ENCODE peak calls at places on chromosomes 16 and 17, in ten cellular contexts. Z is GM23338; T is effector memory CD4-positive, alpha-beta T cell; U is pancreas; H is AG09309; L is CD8-positive, alpha-beta memory T cell; E is SK-N-SH; C is CD4-positive, alpha-beta memory T cell; N is right lobe of liver; R is psoas muscle. G is an unnamed sample.
A peak's percentile ranks its signal among the peaks of the same experiment; 100 is the strongest.

GRCh38 chr17:20944014-20944905 is 98.6 kb downstream of the USP22 start:
- DNase-seq in H (no peak), L (no peak), E (no peak), T (no peak), Z (peak; percentile 87), C (peak; percentile 8), U (peak; percentile 94), N (peak; percentile 84), R (no peak), G (no peak)

GRCh38 chr17:6525111-6525510 is 31.2 kb downstream of the PITPNM3 start:
- DNase-seq in L (no peak), T (no peak), R (no peak), E (no peak), N (no peak), Z (no peak), U (no peak), H (no peak), C (no peak), G (no peak)

GRCh38 chr16:75580-76501 is 2.2 kb upstream of the MPG start:
- DNase-seq in N (no peak), Z (peak; percentile 70), U (peak; percentile 69), E (peak; percentile 63), L (peak; percentile 15), R (peak; percentile 85), H (peak; percentile 61), C (no peak), T (peak; percentile 11), G (no peak)

GRCh38 chr16:14562691-14563491 is 67.2 kb downstream of the PARN start:
- DNase-seq in T (no peak), N (peak; percentile 73), C (no peak), Z (peak; percentile 15), R (peak; percentile 33), U (no peak), E (no peak), L (no peak), H (peak; percentile 27), G (no peak)

GRCh38 chr16:4323071-4323844 is 7.4 kb downstream of the GLIS2 start:
- DNase-seq in C (no peak), T (no peak), N (no peak), E (no peak), Z (no peak), R (no peak), U (peak; percentile 76), L (no peak), H (no peak), G (no peak)

GRCh38 chr17:20935740-20936139 is 107.1 kb downstream of the USP22 start:
- DNase-seq in R (no peak), U (no peak), E (no peak), Z (no peak), L (no peak), H (peak; percentile 37), N (no peak), T (no peak), C (no peak), G (no peak)

GRCh38 chr16:4769306-4769638 is 2.3 kb upstream of the ZNF500 start:
- DNase-seq in E (no peak), U (no peak), N (no peak), C (no peak), L (no peak), R (no peak), T (no peak), H (no peak), Z (no peak), G (no peak)

GRCh38 chr17:66673668-66674276 is 161.1 kb upstream of the CACNG5 start:
- DNase-seq in E (peak; percentile 70), R (no peak), T (peak; percentile 51), U (no peak), H (no peak), L (peak; percentile 46), N (no peak), Z (peak; percentile 84), C (peak; percentile 88), G (peak; percentile 14)

DNA sequence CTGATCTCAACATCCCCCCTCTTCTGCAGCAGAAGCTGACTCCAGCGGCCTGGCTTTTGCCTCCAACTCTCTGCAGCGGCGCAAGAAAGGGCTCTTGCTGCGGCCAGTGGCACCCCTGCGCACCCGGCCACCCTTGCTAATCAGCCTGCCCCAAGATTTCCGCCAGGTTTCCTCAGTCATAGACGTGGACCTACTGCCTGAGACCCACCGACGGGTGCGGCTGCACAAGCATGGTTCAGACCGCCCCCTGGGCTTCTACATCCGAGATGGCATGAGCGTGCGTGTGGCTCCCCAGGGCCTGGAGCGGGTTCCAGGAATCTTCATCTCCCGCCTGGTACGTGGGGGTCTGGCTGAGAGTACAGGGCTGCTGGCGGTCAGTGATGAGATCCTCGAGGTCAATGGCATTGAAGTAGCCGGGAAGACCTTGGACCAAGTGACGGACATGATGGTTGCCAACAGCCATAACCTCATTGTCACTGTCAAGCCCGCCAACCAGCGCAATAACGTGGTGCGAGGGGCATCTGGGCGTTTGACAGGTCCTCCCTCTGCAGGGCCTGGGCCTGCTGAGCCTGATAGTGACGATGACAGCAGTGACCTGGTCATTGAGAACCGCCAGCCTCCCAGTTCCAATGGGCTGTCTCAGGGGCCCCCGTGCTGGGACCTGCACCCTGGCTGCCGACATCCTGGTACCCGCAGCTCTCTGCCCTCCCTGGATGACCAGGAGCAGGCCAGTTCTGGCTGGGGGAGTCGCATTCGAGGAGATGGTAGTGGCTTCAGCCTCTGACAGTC is 1.3 kb downstream of the PARD6A start:
- DNase-seq in C (no peak), U (peak; percentile 81), N (no peak), H (no peak), E (no peak), L (no peak), Z (no peak), T (no peak), R (no peak), G (no peak)
- H3K4me3 ChIP-seq in C (no peak overlapping the region), U (no peak overlapping the region), N (no peak overlapping the region), H (no peak overlapping the region), E (no peak overlapping the region), L (no peak overlapping the region), Z (peak overlapping the region; percentile 99), T (no peak overlapping the region), R (peak overlapping the region; percentile 91), G (no peak overlapping the region)

GRCh38 chr16:84502075-84502474 is 2.4 kb downstream of the MEAK7 start:
- DNase-seq in N (peak; percentile 28), U (no peak), H (no peak), C (no peak), L (no peak), T (no peak), R (no peak), Z (no peak), E (no peak), G (no peak)
- H3K4me3 ChIP-seq in N (no peak overlapping the region), U (no peak overlapping the region), H (no peak overlapping the region), C (no peak overlapping the region), L (no peak overlapping the region), T (no peak overlapping the region), R (no peak overlapping the region), Z (no peak overlapping the region), E (no peak overlapping the region), G (no peak overlapping the region)

GRCh38 chr17:17059301-17059890 is 17.1 kb downstream of the MPRIP start:
- DNase-seq in U (no peak), Z (no peak), R (no peak), H (no peak), C (no peak), N (no peak), E (no peak), T (no peak), L (no peak), G (no peak)

GRCh38 chr17:17060001-17060929 is 18.0 kb downstream of the MPRIP start:
- DNase-seq in U (peak; percentile 29), C (no peak), H (no peak), T (no peak), R (no peak), E (no peak), L (no peak), N (no peak), Z (no peak), G (no peak)

GRCh38 chr17:17061516-17061915 is 19.3 kb downstream of the MPRIP start:
- DNase-seq in T (no peak), E (no peak), H (no peak), R (no peak), N (peak; percentile 27), C (no peak), Z (no peak), U (no peak), L (no peak), G (no peak)

GRCh38 chr17:17062356-17062755 is 20.1 kb downstream of the MPRIP start:
- DNase-seq in H (no peak), T (no peak), R (no peak), L (no peak), C (no peak), E (no peak), Z (no peak), N (peak; percentile 31), U (no peak), G (no peak)

GRCh38 chr17:17060930-17061329 is 18.7 kb downstream of the MPRIP start:
- DNase-seq in C (no peak), U (no peak), L (no peak), T (no peak), R (no peak), Z (no peak), H (no peak), E (no peak), N (no peak), G (no peak)
- H3K4me3 ChIP-seq in C (no peak overlapping the region), U (no peak overlapping the region), L (no peak overlapping the region), T (no peak overlapping the region), R (no peak overlapping the region), Z (no peak overlapping the region), H (no peak overlapping the region), E (no peak overlapping the region), N (no peak overlapping the region), G (no peak overlapping the region)

GRCh38 chr17:72681844-72682243 is 410.6 kb downstream of the SLC39A11 start:
- DNase-seq in C (no peak), R (no peak), T (no peak), L (no peak), U (no peak), E (no peak), Z (peak; percentile 23), N (no peak), H (no peak), G (no peak)

GRCh38 chr17:72682597-72682996 is 409.9 kb downstream of the SLC39A11 start:
- DNase-seq in L (no peak), H (no peak), U (no peak), R (no peak), T (no peak), N (no peak), C (no peak), Z (no peak), E (no peak), G (no peak)

GRCh38 chr17:72677108-72677507 is 415.4 kb downstream of the SLC39A11 start:
- DNase-seq in C (no peak), H (no peak), T (no peak), Z (no peak), N (no peak), R (no peak), L (no peak), E (no peak), U (no peak), G (no peak)

GRCh38 chr17:72672729-72673128 is 419.8 kb downstream of the SLC39A11 start:
- DNase-seq in H (no peak), T (no peak), L (no peak), N (no peak), R (no peak), Z (no peak), U (no peak), E (no peak), C (no peak), G (no peak)

DNA sequence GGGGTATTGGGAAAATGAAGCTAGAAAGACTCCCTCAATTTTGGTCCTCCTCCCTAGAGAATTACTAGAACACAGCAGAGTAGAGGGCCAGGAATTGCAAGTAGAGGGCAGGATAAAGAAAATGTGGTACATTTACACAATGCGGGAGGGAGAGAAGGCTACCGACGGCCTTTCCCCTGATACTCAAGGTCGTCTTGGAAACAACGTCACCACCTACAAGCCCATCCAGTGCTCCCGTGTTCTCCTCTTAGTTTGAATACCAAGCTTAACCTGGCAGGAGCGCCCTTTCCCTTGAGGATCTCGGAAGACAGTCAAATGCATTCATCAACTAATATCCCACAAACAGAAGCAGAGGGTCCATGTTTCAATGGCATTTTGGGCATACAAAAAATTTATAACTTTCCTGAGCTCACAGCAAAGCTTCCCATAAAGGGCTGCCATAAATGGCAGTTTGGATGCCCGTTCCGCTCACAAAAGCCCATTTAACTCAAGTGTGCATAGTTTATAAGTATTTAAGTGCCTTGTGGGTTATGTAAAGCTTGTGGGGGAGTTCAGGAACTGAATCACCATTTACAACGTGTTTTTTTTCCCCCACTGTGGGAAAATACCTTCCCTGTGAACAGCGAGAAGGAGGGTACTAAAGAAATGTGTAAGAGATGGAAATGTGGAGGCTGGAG is 414.6 kb downstream of the SLC39A11 start:
- DNase-seq in N (no peak), U (no peak), H (peak; percentile 63), Z (no peak), T (no peak), C (no peak), R (no peak), L (no peak), E (no peak), G (peak; percentile 95)
- H3K4me3 ChIP-seq in N (no peak overlapping the region), U (no peak overlapping the region), H (no peak overlapping the region), Z (no peak overlapping the region), T (no peak overlapping the region), C (no peak overlapping the region), R (no peak overlapping the region), L (no peak overlapping the region), E (no peak overlapping the region), G (no peak overlapping the region)

G was measured in AG04449.